ENCODE peak calls at places on chromosomes 1 and 21, in five cellular contexts. R is upper lobe of right lung, H is IMR-90, C is astrocyte, Q is neural progenitor cell. B is an unnamed sample.

GRCh38 chr1:102234753-102235359 is 238.1 kb upstream of the OLFM3 start:
- DNase-seq in R (peak), H (no peak), C (no peak), Q (no peak), B (no peak)

GRCh38 chr21:26939532-26940181 is 27.2 kb downstream of the ADAMTS5 start:
- DNase-seq in R (no peak), H (peak), C (peak), Q (no peak), B (no peak)

GRCh38 chr21:43297411-43297981 is 128.7 kb downstream of the CRYAA start:
- DNase-seq in R (no peak), H (no peak), C (no peak), Q (no peak), B (no peak)

GRCh38 chr1:170698711-170699275 is 34.9 kb downstream of the PRRX1 start:
- DNase-seq in R (no peak), H (peak), C (peak), Q (peak), B (no peak)

GRCh38 chr1:114718661-114719423 is 2.3 kb upstream of the NRAS start:
- DNase-seq in R (no peak), H (peak), C (peak), Q (no peak), B (peak)

GRCh38 chr1:41418868-41419583 is 57.8 kb downstream of the FOXO6 start:
- DNase-seq in R (peak), H (peak), C (peak), Q (peak), B (peak)

GRCh38 chr1:185804206-185804605 is 70.0 kb downstream of the HMCN1 start:
- DNase-seq in R (no peak), H (peak), C (peak), Q (no peak), B (no peak)

GRCh38 chr1:54265126-54265525 is 65.2 kb downstream of the MRPL37 start:
- DNase-seq in R (no peak), H (no peak), C (no peak), Q (no peak), B (no peak)

GRCh38 chr1:151568626-151569088 is 28.5 kb downstream of the TUFT1 start:
- DNase-seq in R (no peak), H (no peak), C (no peak), Q (no peak), B (no peak)

GRCh38 chr1:34166191-34167090 is 1.4 kb upstream of the CSMD2 start:
- DNase-seq in R (no peak), H (no peak), C (peak), Q (peak), B (no peak)

GRCh38 chr1:3902546-3902945 is 2.5 kb upstream of the C1orf174 start:
- DNase-seq in R (peak), H (no peak), C (no peak), Q (no peak), B (no peak)

GRCh38 chr1:155548706-155549105 is 13.9 kb downstream of the ASH1L start:
- DNase-seq in R (no peak), H (no peak), C (no peak), Q (no peak), B (no peak)

GRCh38 chr21:14734833-14735232 is 188.7 kb upstream of the SAMSN1 start:
- DNase-seq in R (no peak), H (no peak), C (no peak), Q (no peak), B (no peak)

GRCh38 chr1:2177541-2177940 is 17.0 kb downstream of the FAAP20 start:
- DNase-seq in R (no peak), H (no peak), C (no peak), Q (no peak), B (no peak)

GRCh38 chr1:173095632-173096031 is 44.9 kb upstream of the TNFSF18 start:
- DNase-seq in R (no peak), H (peak), C (peak), Q (no peak), B (no peak)

GRCh38 chr21:42243026-42243425 is 24.1 kb downstream of the ABCG1 start:
- DNase-seq in R (no peak), H (no peak), C (no peak), Q (no peak), B (no peak)

GRCh38 chr1:110292327-110292741 is 46.8 kb upstream of the RBM15 start:
- DNase-seq in R (no peak), H (peak), C (no peak), Q (no peak), B (peak)

GRCh38 chr1:244104309-244105060 is 53.4 kb downstream of the ZBTB18 start:
- DNase-seq in R (no peak), H (peak), C (peak), Q (no peak), B (peak)

DNA sequence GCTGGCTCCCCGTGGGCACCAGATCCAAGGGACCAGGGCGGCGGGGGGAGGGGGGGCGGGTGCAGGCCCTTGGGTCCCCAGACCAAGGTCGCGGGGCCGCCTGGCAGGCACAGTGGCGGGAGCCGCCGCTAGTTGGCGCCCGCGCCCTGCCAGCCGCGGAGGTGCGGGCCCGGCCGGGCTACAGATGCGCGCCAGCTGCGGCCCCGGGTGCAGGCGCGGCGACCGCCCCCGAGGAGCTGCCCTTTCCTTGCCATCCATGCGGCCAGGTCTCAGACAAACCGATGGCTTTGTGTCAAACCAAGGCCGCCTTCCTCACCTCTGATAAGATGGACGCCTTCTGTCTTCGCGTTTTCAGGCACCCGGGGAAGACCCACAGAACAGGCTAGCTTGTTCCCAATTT is 2.2 kb upstream of the RUNX3 start:
- DNase-seq in R (peak), H (no peak), C (no peak), Q (peak), B (peak)
- TF ChIP-seq CTCF in R (peak), H (peak), C (no peak), Q (peak), B (peak)

GRCh38 chr21:15932681-15933200 is 203.0 kb downstream of the USP25 start:
- DNase-seq in R (no peak), H (no peak), C (peak), Q (no peak), B (no peak)

GRCh38 chr21:15928196-15928595 is 198.4 kb downstream of the USP25 start:
- DNase-seq in R (no peak), H (no peak), C (no peak), Q (no peak), B (no peak)

GRCh38 chr21:15929536-15929935 is 199.8 kb downstream of the USP25 start:
- DNase-seq in R (no peak), H (no peak), C (no peak), Q (no peak), B (no peak)

DNA sequence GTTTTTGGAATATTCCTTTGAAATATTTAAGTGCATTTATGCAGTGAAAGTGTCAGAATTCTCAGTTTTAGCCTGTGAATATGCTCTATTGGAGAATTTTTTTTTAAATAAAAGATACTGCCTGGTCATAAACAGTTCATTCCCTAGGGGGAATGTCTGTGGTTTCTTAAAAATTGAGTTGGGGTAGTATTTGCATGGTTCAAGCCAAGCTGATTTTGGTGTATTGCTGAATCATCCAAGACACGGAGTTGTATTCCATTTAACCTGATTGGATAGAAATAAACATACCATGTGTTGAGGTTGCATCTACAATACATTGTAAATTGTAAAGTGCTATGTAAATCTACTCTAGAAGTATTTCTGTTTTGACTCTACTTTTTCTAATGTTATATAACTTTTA is 198.9 kb downstream of the USP25 start:
- DNase-seq in R (no peak), H (no peak), C (no peak), Q (no peak), B (no peak)
- H3K27ac ChIP-seq in R (no peak), H (no peak), C (no peak), Q (no peak), B (no peak)

DNA sequence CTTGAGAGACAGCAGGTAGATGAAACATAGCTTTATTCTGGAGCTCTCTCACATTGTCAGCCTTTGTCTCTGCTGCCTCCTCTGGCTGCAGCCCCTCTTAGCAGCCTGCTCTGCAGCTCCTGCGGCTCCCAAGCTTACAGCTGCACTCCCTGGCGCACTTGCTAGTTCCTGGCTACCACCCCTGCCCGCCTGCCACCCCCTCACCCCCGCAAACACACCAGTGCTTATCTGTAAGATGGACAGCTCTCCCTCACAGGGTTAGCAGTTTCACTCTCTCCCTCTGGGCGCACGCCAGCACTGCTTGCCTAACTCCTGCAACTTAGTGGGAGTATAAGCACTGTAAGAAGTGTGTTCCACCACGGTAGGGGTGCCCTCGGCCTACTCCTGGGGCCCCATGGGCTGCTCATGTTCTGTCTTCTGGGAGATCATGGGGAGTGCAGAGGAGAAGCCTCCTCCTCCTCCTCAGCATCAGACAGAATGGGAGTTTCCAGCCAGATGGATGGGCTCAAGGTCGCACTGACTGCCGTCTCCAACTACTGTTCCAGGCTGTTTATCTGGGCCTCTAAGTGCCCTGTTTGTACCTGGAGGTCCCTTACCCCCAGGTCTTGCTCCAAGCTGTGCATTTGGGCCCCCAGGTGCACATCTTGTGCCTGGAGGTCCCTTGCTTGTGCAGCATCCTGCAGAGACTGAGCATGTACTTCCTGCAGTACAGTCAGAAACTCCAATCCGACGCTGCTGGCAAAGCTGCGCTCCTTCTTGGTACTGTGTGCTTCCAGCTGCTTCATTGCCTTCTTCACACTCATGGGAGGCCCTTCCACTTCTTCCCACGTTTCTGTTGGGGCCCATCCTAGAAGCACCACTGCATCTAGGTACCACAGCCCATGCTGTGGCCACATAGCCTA is 1388.1 kb downstream of the AMY1C start:
- DNase-seq in R (no peak), H (no peak), C (no peak), Q (peak), B (peak)
- TF ChIP-seq CTCF in R (peak), H (no peak), C (no peak), Q (peak), B (no peak)

DNA sequence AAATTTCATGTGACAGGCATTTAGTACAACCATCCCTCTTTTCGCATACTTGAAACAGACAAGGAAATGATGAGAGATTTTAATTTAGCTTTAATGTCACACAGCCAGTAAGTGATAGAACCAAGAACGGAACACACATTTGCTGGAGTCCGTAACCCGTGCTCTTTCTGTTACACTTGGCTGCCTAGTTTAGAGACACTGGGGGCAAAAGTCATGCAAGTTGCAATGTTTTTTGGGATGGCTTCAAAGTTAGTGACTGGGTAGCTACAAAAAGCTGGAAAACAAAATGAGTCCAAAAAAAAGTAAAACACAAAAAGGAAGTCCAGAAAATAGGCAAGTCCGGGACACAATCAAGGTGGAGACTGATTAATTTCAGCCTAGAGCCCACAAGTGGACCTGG is 5.9 kb downstream of the NID1 start:
- DNase-seq in R (no peak), H (no peak), C (no peak), Q (no peak), B (no peak)
- H3K27ac ChIP-seq in R (no peak), H (no peak), C (no peak), Q (no peak), B (no peak)

GRCh38 chr1:192580351-192580962 is 4.9 kb downstream of the RGS1 start:
- DNase-seq in R (no peak), H (peak), C (peak), Q (peak), B (peak)
- TF ChIP-seq CTCF in R (peak), H (peak), C (peak), Q (peak), B (peak)

GRCh38 chr1:47229031-47229831 is 2.8 kb downstream of the TAL1 start:
- DNase-seq in R (no peak), H (no peak), C (no peak), Q (peak), B (no peak)
- H3K27ac ChIP-seq in R (peak), H (no peak), C (no peak), Q (no peak), B (no peak)

DNA sequence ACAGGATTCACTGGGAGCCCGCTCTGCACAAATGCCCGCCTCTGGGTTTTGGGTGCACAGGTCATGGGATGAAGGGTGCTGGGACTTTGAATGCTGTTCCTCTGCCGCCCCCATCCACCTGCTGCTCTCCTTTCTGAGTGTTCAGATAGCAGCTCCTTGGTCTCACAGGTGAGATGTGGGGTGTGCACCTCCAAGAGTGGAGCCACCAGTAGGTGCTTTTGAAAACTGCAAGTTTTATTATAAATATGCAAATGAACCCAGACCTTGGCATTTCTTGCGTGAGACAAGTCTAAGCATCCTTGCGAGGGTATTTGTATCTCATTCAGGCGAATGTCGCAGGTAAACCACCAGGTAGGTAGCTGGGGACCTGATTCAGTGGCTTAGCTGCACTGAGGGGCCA is 30.2 kb downstream of the OBSCN start:
- DNase-seq in R (no peak), H (no peak), C (no peak), Q (no peak), B (no peak)
- TF ChIP-seq CTCF in R (no peak), H (no peak), C (no peak), Q (no peak), B (no peak)

DNA sequence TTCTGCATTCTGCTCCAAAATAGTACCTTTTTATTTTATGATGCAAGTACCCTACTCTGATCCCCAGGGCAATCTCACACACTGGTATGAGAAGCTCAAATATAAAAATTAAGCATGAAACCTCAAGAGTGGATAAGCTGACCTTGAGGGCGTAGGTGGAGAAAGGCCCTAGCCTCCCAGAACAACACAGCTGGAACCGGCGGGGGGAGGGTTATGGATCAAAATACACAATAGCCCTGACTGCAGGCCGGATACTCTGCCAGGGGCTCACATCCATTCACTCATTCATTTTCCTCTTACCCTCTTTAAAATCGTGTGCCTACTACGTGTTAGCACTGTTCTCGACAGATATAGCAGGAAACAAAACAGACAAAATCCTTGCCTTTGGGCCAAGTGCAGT is 32.8 kb upstream of the ECE1 start:
- DNase-seq in R (no peak), H (no peak), C (peak), Q (no peak), B (no peak)
- H3K27ac ChIP-seq in R (peak), H (peak), C (peak), Q (no peak), B (peak)

GRCh38 chr21:45695086-45695485 is 51.6 kb downstream of the PCBP3 start:
- DNase-seq in R (no peak), H (no peak), C (no peak), Q (peak), B (no peak)
- TF ChIP-seq CTCF in R (no peak), H (no peak), C (no peak), Q (peak), B (no peak)

GRCh38 chr1:147603986-147604385 is 62.7 kb downstream of the BCL9 start:
- DNase-seq in R (no peak), H (no peak), C (no peak), Q (no peak), B (no peak)

GRCh38 chr1:147599362-147600118 is 58.2 kb downstream of the BCL9 start:
- DNase-seq in R (peak), H (peak), C (peak), Q (peak), B (peak)

GRCh38 chr1:147597010-147597409 is 55.7 kb downstream of the BCL9 start:
- DNase-seq in R (no peak), H (no peak), C (no peak), Q (no peak), B (no peak)

GRCh38 chr1:147598631-147599361 is 57.5 kb downstream of the BCL9 start:
- DNase-seq in R (no peak), H (peak), C (peak), Q (peak), B (no peak)

GRCh38 chr1:147600119-147601111 is 59.1 kb downstream of the BCL9 start:
- DNase-seq in R (no peak), H (peak), C (peak), Q (no peak), B (peak)
- H3K27ac ChIP-seq in R (peak), H (peak), C (peak), Q (peak), B (peak)

B was measured in RWPE1.